ENCODE peak calls at places on chromosomes 4 and X, in nine cellular contexts. Y is adipocyte; J is SK-N-SH; R is HCEC 1CT; I is left lung; M is Calu3; V is stimulated activated CD4-positive, alpha-beta T cell treated with anti-CD3 and anti-CD28 coated beads, Interleukin-15, amount 100 ng/mL, for 1 hour; W is nephron progenitor cell; U is neural progenitor cell. E is an unnamed sample.
A peak's percentile ranks its signal among the peaks of the same experiment; 100 is the strongest.

GRCh38 chrX:35858916-35859315 is 60.6 kb upstream of the CFAP47 start:
- DNase-seq in Y (no peak), J (no peak), R (no peak), I (no peak), M (no peak), V (no peak), W (no peak), U (no peak), E (no peak)

GRCh38 chr4:151215295-151215694 is 61.7 kb upstream of the PRSS48 start:
- DNase-seq in Y (peak; percentile 37), J (no peak), R (no peak), I (no peak), M (no peak), V (no peak), W (no peak), U (no peak), E (no peak)

GRCh38 chr4:12041828-12042227 is 613.1 kb upstream of the HS3ST1 start:
- DNase-seq in Y (no peak), J (no peak), R (no peak), I (no peak), M (no peak), V (no peak), W (peak; percentile 5), U (peak; percentile 15), E (no peak)

GRCh38 chr4:55398966-55399365 is 3.2 kb downstream of the TMEM165 start:
- DNase-seq in Y (peak; percentile 22), J (peak; percentile 30), R (no peak), I (no peak), M (no peak), V (no peak), W (no peak), U (peak; percentile 20), E (no peak)

GRCh38 chr4:136329042-136329662 is 1203.1 kb downstream of the PCDH18 start:
- DNase-seq in Y (peak; percentile 23), J (no peak), R (no peak), I (no peak), M (no peak), V (no peak), W (no peak), U (peak; percentile 19), E (no peak)

GRCh38 chr4:51895816-51896408 is 53.0 kb downstream of the DCUN1D4 start:
- DNase-seq in Y (peak; percentile 93), J (peak; percentile 64), R (peak; percentile 45), I (no peak), M (peak; percentile 48), V (no peak), W (peak; percentile 61), U (peak; percentile 84), E (peak; percentile 42)

GRCh38 chr4:184924516-184924915 is 93.8 kb upstream of the HELT start:
- DNase-seq in Y (no peak), J (no peak), R (no peak), I (no peak), M (no peak), V (no peak), W (no peak), U (no peak), E (no peak)

GRCh38 chr4:42954925-42955669 is 62.6 kb downstream of the GRXCR1 start:
- DNase-seq in Y (no peak), J (no peak), R (no peak), I (no peak), M (no peak), V (no peak), W (no peak), U (no peak), E (no peak)

GRCh38 chr4:10185518-10186227 is 69.1 kb upstream of the WDR1 start:
- DNase-seq in Y (no peak), J (no peak), R (no peak), I (no peak), M (no peak), V (no peak), W (no peak), U (no peak), E (no peak)

GRCh38 chr4:5710962-5711478 is at the start of gene EVC:
- DNase-seq in Y (peak; percentile 92), J (peak; percentile 90), R (peak; percentile 54), I (peak; percentile 91), M (no peak), V (no peak), W (peak; percentile 80), U (peak; percentile 85), E (no peak)

GRCh38 chr4:144948009-144948408 is 150.0 kb downstream of the ANAPC10 start:
- DNase-seq in Y (no peak), J (no peak), R (no peak), I (no peak), M (peak; percentile 2), V (no peak), W (no peak), U (peak; percentile 68), E (no peak)

GRCh38 chr4:143183513-143184216 is 1.1 kb upstream of the USP38 start:
- DNase-seq in Y (peak; percentile 36), J (no peak), R (no peak), I (no peak), M (no peak), V (no peak), W (no peak), U (no peak), E (no peak)

GRCh38 chr4:186201535-186202230 is 10.3 kb downstream of the CYP4V2 start:
- DNase-seq in Y (no peak), J (peak; percentile 60), R (no peak), I (no peak), M (peak; percentile 68), V (peak; percentile 16), W (peak; percentile 22), U (peak; percentile 54), E (peak; percentile 42)

GRCh38 chr4:1880332-1880731 is 9.1 kb downstream of the NSD2 start:
- DNase-seq in Y (no peak), J (no peak), R (no peak), I (no peak), M (no peak), V (no peak), W (no peak), U (no peak), E (no peak)

GRCh38 chrX:33808636-33809035 is 323.5 kb downstream of the FAM47A start:
- DNase-seq in Y (no peak), J (no peak), R (no peak), I (no peak), M (no peak), V (no peak), W (no peak), U (no peak), E (no peak)

GRCh38 chr4:122827258-122827887 is 742 bp downstream of the FGF2 start:
- DNase-seq in Y (peak; percentile 78), J (peak; percentile 92), R (peak; percentile 30), I (peak; percentile 82), M (peak; percentile 25), V (no peak), W (peak; percentile 55), U (peak; percentile 57), E (no peak)

GRCh38 chrX:1734806-1735205 is 119.9 kb downstream of the ASMT start:
- DNase-seq in Y (no peak), J (no peak), R (no peak), I (no peak), M (no peak), V (no peak), W (no peak), U (no peak), E (no peak)

GRCh38 chr4:128031756-128032384 is 29.2 kb upstream of the LARP1B start:
- DNase-seq in Y (peak; percentile 57), J (no peak), R (no peak), I (no peak), M (no peak), V (no peak), W (no peak), U (no peak), E (no peak)

GRCh38 chr4:2290974-2291704 is 29.2 kb upstream of the MXD4 start:
- DNase-seq in Y (no peak), J (peak; percentile 37), R (no peak), I (no peak), M (no peak), V (peak; percentile 56), W (no peak), U (no peak), E (peak; percentile 88)

GRCh38 chr4:42673084-42673429 is 16.2 kb upstream of the ATP8A1 start:
- DNase-seq in Y (peak; percentile 8), J (no peak), R (no peak), I (no peak), M (no peak), V (no peak), W (no peak), U (no peak), E (peak; percentile 26)

GRCh38 chrX:41332408-41332987 is 1.5 kb upstream of the DDX3X start:
- DNase-seq in Y (peak; percentile 50), J (no peak), R (peak; percentile 49), I (no peak), M (no peak), V (no peak), W (no peak), U (no peak), E (no peak)

GRCh38 chr4:148735432-148736155 is 293.4 kb upstream of the NR3C2 start:
- DNase-seq in Y (no peak), J (no peak), R (no peak), I (no peak), M (no peak), V (no peak), W (no peak), U (no peak), E (no peak)

GRCh38 chrX:11460347-11460746 is 167.1 kb downstream of the AMELX start:
- DNase-seq in Y (no peak), J (no peak), R (peak; percentile 10), I (no peak), M (no peak), V (no peak), W (no peak), U (no peak), E (no peak)

GRCh38 chr4:5504486-5504885 is 203.9 kb downstream of the EVC2 start:
- DNase-seq in Y (no peak), J (no peak), R (no peak), I (no peak), M (no peak), V (no peak), W (no peak), U (no peak), E (no peak)

GRCh38 chrX:1618689-1619088 is 3.8 kb downstream of the ASMT start:
- DNase-seq in Y (no peak), J (no peak), R (no peak), I (peak; percentile 5), M (no peak), V (no peak), W (no peak), U (peak; percentile 44), E (no peak)

GRCh38 chr4:88159137-88159725 is 792 bp upstream of the ABCG2 start:
- DNase-seq in Y (no peak), J (no peak), R (no peak), I (peak; percentile 79), M (peak; percentile 24), V (no peak), W (no peak), U (no peak), E (no peak)

GRCh38 chrX:43963726-43964125 is 9.5 kb downstream of the NDP start:
- DNase-seq in Y (no peak), J (no peak), R (no peak), I (no peak), M (no peak), V (no peak), W (no peak), U (no peak), E (no peak)

GRCh38 chr4:119517361-119518229 is 111.0 kb downstream of the PDE5A start:
- DNase-seq in Y (peak; percentile 53), J (peak; percentile 15), R (peak; percentile 54), I (no peak), M (no peak), V (no peak), W (no peak), U (no peak), E (no peak)

GRCh38 chr4:181752516-181752915 is 490.7 kb upstream of the TENM3 start:
- DNase-seq in Y (no peak), J (no peak), R (no peak), I (no peak), M (no peak), V (no peak), W (no peak), U (no peak), E (no peak)